ENCODE peak calls at places on chromosomes 4 and X, in six cellular contexts. N is fibroblast of mammary gland; L is stomach; B is T-helper 1 cell; K is RPMI7951; V is activated gamma-delta T cell treated with anti-CD3 and anti-CD28 coated beads, Interleukin-2, amount 50 U/mL, for 16 hours. C is an unnamed sample.

GRCh38 chr4:146916479-146917076 is 29.1 kb downstream of the TTC29 start:
- DNase-seq in B (peak), N (peak), K (peak), V (no peak), L (no peak), C (no peak)

GRCh38 chrX:143378851-143379250 is 138.4 kb downstream of the SPANXN3 start:
- DNase-seq in L (no peak), V (no peak), K (no peak), B (no peak), N (no peak), C (no peak)

GRCh38 chr4:40196724-40197281 is at the start of gene RHOH:
- DNase-seq in K (no peak), L (peak), B (peak), N (no peak), V (peak), C (no peak)

GRCh38 chr4:31408136-31408535 is 688.0 kb downstream of the PCDH7 start:
- DNase-seq in L (no peak), K (no peak), V (no peak), N (no peak), B (no peak), C (no peak)

GRCh38 chr4:20391224-20391623 is 139.5 kb downstream of the SLIT2 start:
- DNase-seq in K (no peak), N (peak), B (no peak), V (no peak), L (no peak), C (no peak)

GRCh38 chrX:45668686-45669443 is 468.2 kb upstream of the DIPK2B start:
- DNase-seq in K (peak), L (no peak), B (no peak), V (no peak), N (peak), C (no peak)

GRCh38 chrX:81120936-81121351 is 80.8 kb downstream of the HMGN5 start:
- DNase-seq in N (peak), K (peak), B (peak), L (peak), V (no peak), C (peak)

GRCh38 chr4:67558493-67558892 is at the start of gene STAP1:
- DNase-seq in V (no peak), N (no peak), K (no peak), B (no peak), L (no peak), C (no peak)

GRCh38 chrX:64306712-64307111 is 76.3 kb upstream of the ASB12 start:
- DNase-seq in L (no peak), V (no peak), N (no peak), B (no peak), K (no peak), C (no peak)

GRCh38 chr4:112664611-112665010 is 27.7 kb downstream of the LARP7 start:
- DNase-seq in L (no peak), V (no peak), N (peak), K (no peak), B (no peak), C (no peak)

GRCh38 chr4:175833574-175834350 is 21.7 kb upstream of the GPM6A start:
- DNase-seq in L (no peak), K (no peak), B (no peak), V (no peak), N (no peak), C (no peak)

GRCh38 chr4:73765296-73765695 is 24.9 kb downstream of the CXCL8 start:
- DNase-seq in L (no peak), K (no peak), V (no peak), B (no peak), N (no peak), C (no peak)

GRCh38 chrX:110442631-110443030 is 84.0 kb downstream of the RTL9 start:
- DNase-seq in N (peak), V (no peak), K (peak), B (no peak), L (no peak), C (no peak)

GRCh38 chr4:3266076-3266475 is 17.1 kb downstream of the MSANTD1 start:
- DNase-seq in K (no peak), N (no peak), V (no peak), B (no peak), L (peak), C (no peak)

GRCh38 chr4:72629540-72629939 is 60.5 kb upstream of the ADAMTS3 start:
- DNase-seq in L (no peak), N (peak), K (peak), B (no peak), V (no peak), C (no peak)

GRCh38 chrX:110341189-110342035 is 17.2 kb upstream of the RTL9 start:
- DNase-seq in K (peak), V (no peak), B (no peak), L (no peak), N (peak), C (no peak)